ENCODE peak calls at places on chromosomes 16 and 17, in six cellular contexts. C is stomach; I is GM12878; L is transverse colon; A is uterus; V is effector memory CD4-positive, alpha-beta T cell. H is an unnamed sample.

GRCh38 chr17:47192549-47192948 is 3.5 kb upstream of the CDC27 start:
- DNase-seq in C (no peak), I (peak), L (no peak), A (no peak), V (no peak), H (no peak)

GRCh38 chr17:73748521-73748920 is 104.3 kb upstream of the SDK2 start:
- DNase-seq in C (no peak), I (no peak), L (no peak), A (no peak), V (no peak), H (no peak)

GRCh38 chr17:57986841-57987581 is 1.0 kb downstream of the VEZF1 start:
- DNase-seq in C (peak), I (no peak), L (peak), A (peak), V (peak), H (peak)

GRCh38 chr16:12323007-12323699 is 346.6 kb downstream of the SNX29 start:
- DNase-seq in C (no peak), I (peak), L (no peak), A (no peak), V (peak), H (no peak)

GRCh38 chr17:58158181-58158580 is 8.6 kb upstream of the OR4D2 start:
- DNase-seq in C (no peak), I (no peak), L (no peak), A (no peak), V (no peak), H (no peak)

GRCh38 chr16:14364386-14365199 is 265.5 kb downstream of the PARN start:
- DNase-seq in C (peak), I (no peak), L (no peak), A (no peak), V (no peak), H (peak)

GRCh38 chr16:10965440-10966039 is 21.2 kb downstream of the CLEC16A start:
- DNase-seq in C (no peak), I (peak), L (no peak), A (no peak), V (no peak), H (no peak)

GRCh38 chr17:45743626-45744326 is 40.3 kb upstream of the CRHR1 start:
- DNase-seq in C (no peak), I (no peak), L (no peak), A (no peak), V (no peak), H (no peak)

GRCh38 chr16:29727452-29727851 is 18.3 kb downstream of the C16orf54 start:
- DNase-seq in C (no peak), I (no peak), L (no peak), A (no peak), V (no peak), H (no peak)

GRCh38 chr17:40625311-40625710 is 22.3 kb downstream of the SMARCE1 start:
- DNase-seq in C (no peak), I (no peak), L (no peak), A (no peak), V (no peak), H (no peak)

GRCh38 chr16:87628940-87629339 is 26.6 kb downstream of the JPH3 start:
- DNase-seq in C (no peak), I (no peak), L (no peak), A (no peak), V (no peak), H (no peak)

GRCh38 chr17:56290486-56291118 is 137.3 kb downstream of the ANKFN1 start:
- DNase-seq in C (no peak), I (no peak), L (no peak), A (no peak), V (no peak), H (no peak)

GRCh38 chr17:7218166-7218565 is 1.5 kb downstream of the DLG4 start:
- DNase-seq in C (no peak), I (no peak), L (no peak), A (no peak), V (no peak), H (no peak)

GRCh38 chr17:21211825-21212479 is 2.0 kb downstream of the TMEM11 start:
- DNase-seq in C (no peak), I (no peak), L (peak), A (no peak), V (no peak), H (no peak)

GRCh38 chr17:6239237-6239798 is 169.1 kb downstream of the WSCD1 start:
- DNase-seq in C (no peak), I (no peak), L (no peak), A (no peak), V (no peak), H (no peak)

GRCh38 chr16:48556913-48557351 is 53.0 kb downstream of the N4BP1 start:
- DNase-seq in C (no peak), I (peak), L (no peak), A (no peak), V (no peak), H (peak)

GRCh38 chr17:21042434-21043295 is at the start of gene USP22:
- DNase-seq in C (peak), I (no peak), L (no peak), A (peak), V (peak), H (no peak)

GRCh38 chr17:33284022-33284421 is 9.1 kb downstream of the ASIC2 start:
- DNase-seq in C (peak), I (no peak), L (peak), A (peak), V (no peak), H (peak)

GRCh38 chr17:58873926-58874325 is 118.3 kb downstream of the PPM1E start:
- DNase-seq in C (no peak), I (no peak), L (no peak), A (no peak), V (no peak), H (no peak)

GRCh38 chr17:62059394-62059793 is 5.7 kb downstream of the MED13 start:
- DNase-seq in C (no peak), I (no peak), L (no peak), A (no peak), V (no peak), H (no peak)

GRCh38 chr17:17342242-17342945 is 39.2 kb downstream of the NT5M start:
- DNase-seq in C (peak), I (no peak), L (no peak), A (no peak), V (no peak), H (no peak)

GRCh38 chr17:53630115-53630514 is 192.6 kb upstream of the KIF2B start:
- DNase-seq in C (no peak), I (no peak), L (no peak), A (no peak), V (no peak), H (no peak)

GRCh38 chr17:61822326-61823285 is 40.7 kb downstream of the BRIP1 start:
- DNase-seq in C (no peak), I (peak), L (no peak), A (no peak), V (no peak), H (no peak)

GRCh38 chr17:63917646-63918045 is 993 bp downstream of the GH1 start:
- DNase-seq in C (no peak), I (no peak), L (no peak), A (no peak), V (no peak), H (no peak)

GRCh38 chr16:57614546-57615343 is 13.7 kb upstream of the ADGRG1 start:
- DNase-seq in C (peak), I (no peak), L (no peak), A (no peak), V (no peak), H (no peak)

GRCh38 chr17:28811594-28812135 is 30.9 kb downstream of the FAM222B start:
- DNase-seq in C (no peak), I (no peak), L (peak), A (no peak), V (no peak), H (peak)

GRCh38 chr16:69166946-69167930 is 19.7 kb upstream of the SNTB2 start:
- DNase-seq in C (no peak), I (no peak), L (no peak), A (no peak), V (no peak), H (peak)

GRCh38 chr17:28407130-28407973 is 1.3 kb upstream of the SLC46A1 start:
- DNase-seq in C (no peak), I (no peak), L (no peak), A (no peak), V (no peak), H (no peak)

GRCh38 chr16:48452991-48453760 is 68.0 kb upstream of the SIAH1 start:
- DNase-seq in C (no peak), I (no peak), L (no peak), A (no peak), V (no peak), H (no peak)

GRCh38 chr16:81449241-81449640 is 4.6 kb downstream of the CMIP start:
- DNase-seq in C (no peak), I (no peak), L (no peak), A (no peak), V (no peak), H (no peak)
- H3K4me3 ChIP-seq in C (no peak), I (peak), L (no peak), A (no peak), V (no peak), H (no peak)

GRCh38 chr16:1817716-1818115 is 8.9 kb downstream of the HAGH start:
- DNase-seq in C (no peak), I (no peak), L (no peak), A (no peak), V (no peak), H (no peak)
- H3K4me3 ChIP-seq in C (no peak), I (no peak), L (no peak), A (no peak), V (no peak), H (no peak)

GRCh38 chr16:85004587-85005205 is 6.6 kb downstream of the ZDHHC7 start:
- DNase-seq in C (peak), I (no peak), L (no peak), A (peak), V (no peak), H (peak)
- H3K4me3 ChIP-seq in C (no peak), I (no peak), L (no peak), A (no peak), V (no peak), H (no peak)

DNA sequence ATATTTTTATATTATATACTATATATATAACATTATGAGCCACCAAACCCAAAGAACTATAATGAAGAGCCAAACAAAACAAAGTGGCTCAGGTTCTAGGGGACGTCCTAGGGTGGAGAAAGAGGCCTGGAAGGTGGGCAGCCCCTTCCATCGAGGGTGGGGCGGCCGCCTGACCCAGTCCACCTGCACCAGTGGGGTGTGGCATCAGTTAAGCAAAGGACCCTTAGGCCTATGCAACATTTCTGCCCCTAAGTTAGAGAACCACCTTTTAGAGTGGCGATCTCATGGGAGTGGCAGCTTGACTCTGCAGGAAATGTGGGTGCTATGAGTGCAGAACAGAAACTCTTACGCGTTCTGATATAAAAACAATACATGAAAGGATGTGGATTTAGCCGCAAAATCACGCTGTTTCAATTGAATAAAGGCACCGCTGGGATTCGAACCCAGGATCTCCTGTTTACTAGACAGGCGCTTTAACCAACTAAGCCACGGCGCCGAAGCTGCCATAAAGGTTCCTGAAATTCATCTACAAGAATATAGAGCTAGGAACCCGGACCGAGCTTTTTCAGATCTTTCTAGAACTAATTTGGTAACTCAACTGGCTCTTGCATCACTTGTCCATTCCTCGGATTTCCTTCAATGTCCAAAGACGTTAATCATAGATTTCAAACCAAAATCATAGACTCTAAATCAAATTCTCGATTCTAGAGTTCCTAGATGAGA is 15.6 kb upstream of the AURKB start:
- DNase-seq in C (peak), I (peak), L (peak), A (peak), V (peak), H (peak)
- H3K4me3 ChIP-seq in C (peak), I (peak), L (no peak), A (peak), V (no peak), H (peak)

GRCh38 chr16:50592996-50593395 is 44.8 kb downstream of the NKD1 start:
- DNase-seq in C (no peak), I (no peak), L (no peak), A (no peak), V (no peak), H (no peak)

GRCh38 chr16:50591209-50591608 is 43.0 kb downstream of the NKD1 start:
- DNase-seq in C (no peak), I (no peak), L (no peak), A (no peak), V (no peak), H (no peak)

GRCh38 chr16:50594332-50595260 is 46.4 kb downstream of the NKD1 start:
- DNase-seq in C (no peak), I (no peak), L (no peak), A (no peak), V (no peak), H (no peak)

GRCh38 chr16:50593410-50594139 is 45.4 kb downstream of the NKD1 start:
- DNase-seq in C (no peak), I (no peak), L (no peak), A (no peak), V (no peak), H (peak)

GRCh38 chr16:50591800-50592771 is 43.9 kb downstream of the NKD1 start:
- DNase-seq in C (peak), I (no peak), L (peak), A (no peak), V (no peak), H (no peak)
- H3K4me3 ChIP-seq in C (no peak), I (no peak), L (no peak), A (no peak), V (no peak), H (no peak)

GRCh38 chr17:82846061-82846691 is 6.4 kb upstream of the ZNF750 start:
- DNase-seq in C (no peak), I (no peak), L (no peak), A (no peak), V (no peak), H (no peak)

GRCh38 chr17:82841921-82842596 is 2.2 kb upstream of the ZNF750 start:
- DNase-seq in C (no peak), I (no peak), L (no peak), A (no peak), V (no peak), H (no peak)

GRCh38 chr17:82844796-82845162 is 5.0 kb upstream of the ZNF750 start:
- DNase-seq in C (no peak), I (no peak), L (no peak), A (no peak), V (no peak), H (no peak)

GRCh38 chr17:82845163-82845807 is 5.5 kb upstream of the ZNF750 start:
- DNase-seq in C (no peak), I (no peak), L (no peak), A (peak), V (no peak), H (no peak)

DNA sequence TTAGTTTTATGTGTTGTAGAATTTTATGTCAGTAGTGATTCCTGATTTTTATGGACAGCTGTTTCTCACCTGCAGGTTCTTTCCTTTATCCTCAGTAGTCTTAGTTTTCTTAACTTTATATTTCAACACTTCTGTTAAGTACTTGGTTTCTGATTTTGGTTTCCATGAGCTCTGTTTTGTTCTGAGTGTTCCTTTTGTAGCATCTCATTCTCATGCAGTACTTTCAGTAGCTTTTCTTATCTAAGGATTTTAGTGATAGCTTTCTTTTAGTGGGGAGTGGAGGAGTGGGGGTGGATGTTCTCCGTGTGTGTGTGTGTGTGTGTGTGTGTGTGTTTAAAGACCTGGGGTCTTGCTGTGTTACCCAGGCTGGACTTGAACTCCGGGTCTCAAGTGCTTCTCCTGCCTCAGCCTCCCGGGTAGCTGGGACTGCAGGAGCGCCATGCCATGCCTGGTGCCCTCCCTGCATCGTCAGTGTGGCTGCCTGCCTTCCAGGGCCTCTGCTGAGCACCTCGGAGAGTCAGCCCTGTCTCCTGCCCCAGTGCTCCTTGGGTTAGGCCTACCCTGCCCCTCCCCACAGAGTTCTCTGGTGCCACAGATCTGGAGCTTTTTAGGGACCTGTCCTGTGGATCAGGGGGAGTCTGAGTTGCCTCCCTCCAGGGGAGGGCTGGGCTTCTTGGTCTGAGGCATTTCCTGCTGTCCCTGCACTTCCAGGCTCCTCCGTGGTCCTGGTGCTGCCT is 4.2 kb upstream of the ZNF750 start:
- DNase-seq in C (no peak), I (no peak), L (no peak), A (no peak), V (no peak), H (no peak)
- H3K4me3 ChIP-seq in C (no peak), I (no peak), L (no peak), A (no peak), V (no peak), H (no peak)

GRCh38 chr16:70684146-70685060 is 1.4 kb downstream of the MTSS2 start:
- DNase-seq in C (no peak), I (no peak), L (no peak), A (no peak), V (no peak), H (no peak)
- H3K4me3 ChIP-seq in C (peak), I (no peak), L (peak), A (peak), V (no peak), H (peak)

DNA sequence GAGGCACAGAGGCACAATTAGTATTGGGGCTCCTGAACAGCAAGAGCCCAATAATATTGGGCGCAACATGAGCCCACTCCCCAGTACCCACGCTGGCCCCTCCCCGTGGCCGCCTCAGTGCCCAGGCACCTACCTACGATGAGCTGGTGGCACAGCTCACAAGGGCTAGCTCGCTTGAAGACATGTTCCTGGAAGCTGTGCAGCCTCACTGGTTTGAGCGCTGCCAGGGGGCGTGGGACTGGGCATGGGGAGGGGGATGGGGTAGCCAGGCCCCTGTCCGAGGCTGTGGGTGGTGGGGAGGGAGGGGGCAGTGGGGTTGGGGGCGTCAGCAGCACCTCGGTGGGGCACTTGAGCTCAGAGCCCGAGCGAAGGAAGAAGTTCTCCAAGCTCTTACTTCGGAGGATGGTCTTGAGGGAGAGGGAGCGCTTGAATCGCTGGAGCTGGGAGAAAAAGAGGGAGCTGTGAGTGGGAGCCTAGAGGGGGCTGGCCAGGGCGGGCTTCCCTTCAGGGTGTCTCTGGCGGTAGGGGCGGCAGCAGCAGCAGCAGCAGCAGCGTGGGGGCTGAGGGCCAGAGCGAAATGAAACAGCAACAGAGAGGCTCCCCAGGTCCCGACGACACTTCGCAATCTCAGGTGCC is 7.9 kb downstream of the STAC2 start:
- DNase-seq in C (no peak), I (no peak), L (no peak), A (no peak), V (no peak), H (no peak)
- H3K4me3 ChIP-seq in C (no peak), I (no peak), L (no peak), A (no peak), V (no peak), H (no peak)

GRCh38 chr17:38450699-38451029 is 22.4 kb downstream of the ARHGAP23 start:
- DNase-seq in C (no peak), I (no peak), L (no peak), A (no peak), V (no peak), H (no peak)
- H3K4me3 ChIP-seq in C (no peak), I (no peak), L (no peak), A (no peak), V (no peak), H (peak)

H was measured in cardiac fibroblast.